ENCODE peak calls at places on chromosomes 13 and 19, in eight cellular contexts. K is AG04449, N is NB4, O is vagina, Y is heart right ventricle, I is AG10803, P is neural progenitor cell, B is brain microvascular endothelial cell. A is an unnamed sample.

GRCh38 chr13:51000576-51001260 is 91.1 kb downstream of the RNASEH2B start:
- DNase-seq in K (no peak), N (no peak), O (peak), Y (no peak), I (peak), P (no peak), B (no peak), A (peak)

GRCh38 chr13:71979616-71980015 is 112.6 kb upstream of the DACH1 start:
- DNase-seq in K (no peak), N (peak), O (no peak), Y (no peak), I (no peak), P (peak), B (peak), A (peak)

GRCh38 chr19:13095934-13096890 is 6.4 kb downstream of the LYL1 start:
- DNase-seq in K (no peak), N (peak), O (no peak), Y (no peak), I (no peak), P (peak), B (no peak), A (no peak)

GRCh38 chr19:14023404-14024235 is 4.3 kb upstream of the RLN3 start:
- DNase-seq in K (no peak), N (peak), O (no peak), Y (peak), I (peak), P (peak), B (peak), A (peak)

GRCh38 chr13:36166051-36166450 is 34.9 kb upstream of the DCLK1 start:
- DNase-seq in K (no peak), N (no peak), O (no peak), Y (no peak), I (no peak), P (no peak), B (no peak), A (no peak)

GRCh38 chr13:107681611-107682010 is 533.7 kb downstream of the LIG4 start:
- DNase-seq in K (no peak), N (no peak), O (no peak), Y (no peak), I (no peak), P (no peak), B (no peak), A (no peak)

GRCh38 chr13:48505597-48506091 is 27.2 kb downstream of the RCBTB2 start:
- DNase-seq in K (no peak), N (peak), O (no peak), Y (peak), I (peak), P (no peak), B (no peak), A (no peak)

GRCh38 chr19:55283548-55284393 is at the start of gene BRSK1:
- DNase-seq in K (no peak), N (no peak), O (no peak), Y (peak), I (peak), P (peak), B (peak), A (peak)

GRCh38 chr19:8451377-8451776 is 6.6 kb downstream of the HNRNPM start:
- DNase-seq in K (no peak), N (no peak), O (no peak), Y (no peak), I (no peak), P (no peak), B (no peak), A (no peak)

GRCh38 chr13:46134961-46135522 is 30.2 kb upstream of the CPB2 start:
- DNase-seq in K (no peak), N (no peak), O (no peak), Y (no peak), I (no peak), P (peak), B (no peak), A (no peak)

GRCh38 chr19:1455336-1456120 is 5.6 kb downstream of the APC2 start:
- DNase-seq in K (no peak), N (no peak), O (no peak), Y (no peak), I (peak), P (peak), B (peak), A (peak)

GRCh38 chr13:98853791-98854191 is 101.3 kb upstream of the SLC15A1 start:
- DNase-seq in K (peak), N (no peak), O (no peak), Y (no peak), I (peak), P (no peak), B (peak), A (peak)

GRCh38 chr19:39469036-39469435 is 11.6 kb upstream of the TIMM50 start:
- DNase-seq in K (no peak), N (no peak), O (no peak), Y (no peak), I (no peak), P (no peak), B (no peak), A (no peak)

GRCh38 chr13:24022568-24022967 is 125.3 kb upstream of the C1QTNF9B start:
- DNase-seq in K (no peak), N (no peak), O (no peak), Y (no peak), I (no peak), P (no peak), B (no peak), A (peak)

GRCh38 chr19:17873661-17874422 is 2.1 kb downstream of the SLC5A5 start:
- DNase-seq in K (no peak), N (peak), O (no peak), Y (no peak), I (no peak), P (peak), B (no peak), A (no peak)

GRCh38 chr13:40490086-40490723 is 176.2 kb downstream of the FOXO1 start:
- DNase-seq in K (no peak), N (peak), O (no peak), Y (no peak), I (no peak), P (no peak), B (no peak), A (no peak)

GRCh38 chr19:16400911-16401675 is 70.7 kb downstream of the EPS15L1 start:
- DNase-seq in K (no peak), N (no peak), O (no peak), Y (no peak), I (peak), P (no peak), B (no peak), A (no peak)

GRCh38 chr19:28358604-28359003 is 854.3 kb downstream of the UQCRFS1 start:
- DNase-seq in K (no peak), N (no peak), O (no peak), Y (no peak), I (no peak), P (peak), B (no peak), A (no peak)

GRCh38 chr19:1254530-1255185 is 6.3 kb downstream of the MIDN start:
- DNase-seq in K (no peak), N (no peak), O (no peak), Y (no peak), I (no peak), P (no peak), B (no peak), A (no peak)

GRCh38 chr19:45499196-45500180 is 1.2 kb downstream of the PPM1N start:
- DNase-seq in K (no peak), N (peak), O (no peak), Y (no peak), I (peak), P (peak), B (no peak), A (no peak)

GRCh38 chr13:45847554-45848224 is 3.9 kb downstream of the SIAH3 start:
- DNase-seq in K (no peak), N (peak), O (no peak), Y (no peak), I (no peak), P (no peak), B (peak), A (peak)

GRCh38 chr19:33286899-33287298 is 15.4 kb downstream of the CEBPA start:
- DNase-seq in K (no peak), N (no peak), O (no peak), Y (no peak), I (no peak), P (no peak), B (no peak), A (no peak)

GRCh38 chr13:20544186-20544914 is 18.7 kb upstream of the CRYL1 start:
- DNase-seq in K (no peak), N (peak), O (no peak), Y (no peak), I (no peak), P (no peak), B (no peak), A (no peak)

GRCh38 chr13:31064636-31065035 is 97.1 kb downstream of the HSPH1 start:
- DNase-seq in K (no peak), N (no peak), O (no peak), Y (no peak), I (no peak), P (no peak), B (no peak), A (no peak)

GRCh38 chr19:28606269-28607032 is 606.5 kb downstream of the UQCRFS1 start:
- DNase-seq in K (no peak), N (peak), O (peak), Y (no peak), I (no peak), P (no peak), B (no peak), A (no peak)

GRCh38 chr19:595326-596262 is 5.9 kb downstream of the HCN2 start:
- DNase-seq in K (no peak), N (no peak), O (no peak), Y (no peak), I (no peak), P (peak), B (no peak), A (no peak)

GRCh38 chr19:48365602-48366001 is 1.4 kb downstream of the SYNGR4 start:
- DNase-seq in K (no peak), N (no peak), O (no peak), Y (no peak), I (no peak), P (no peak), B (no peak), A (no peak)

GRCh38 chr13:63299995-63300394 is 1884.3 kb upstream of the PCDH20 start:
- DNase-seq in K (no peak), N (no peak), O (no peak), Y (no peak), I (no peak), P (peak), B (no peak), A (no peak)

GRCh38 chr13:110964229-110965037 is 49.6 kb upstream of the ANKRD10 start:
- DNase-seq in K (no peak), N (no peak), O (no peak), Y (no peak), I (no peak), P (no peak), B (no peak), A (no peak)

GRCh38 chr19:10379880-10380310 is 477 bp downstream of the TYK2 start:
- DNase-seq in K (no peak), N (no peak), O (no peak), Y (no peak), I (no peak), P (no peak), B (no peak), A (no peak)

GRCh38 chr19:51689751-51690358 is 3.3 kb upstream of the SPACA6 start:
- DNase-seq in K (no peak), N (no peak), O (no peak), Y (peak), I (peak), P (peak), B (peak), A (peak)

GRCh38 chr19:4210166-4210731 is 19.1 kb upstream of the EBI3 start:
- DNase-seq in K (no peak), N (no peak), O (no peak), Y (no peak), I (no peak), P (no peak), B (no peak), A (no peak)

GRCh38 chr19:7975037-7975436 is 30.4 kb downstream of the ELAVL1 start:
- DNase-seq in K (no peak), N (no peak), O (no peak), Y (peak), I (no peak), P (no peak), B (no peak), A (no peak)

GRCh38 chr13:76210262-76210661 is 574.1 kb downstream of the LMO7 start:
- DNase-seq in K (no peak), N (no peak), O (no peak), Y (peak), I (no peak), P (no peak), B (peak), A (no peak)

GRCh38 chr13:49641810-49642291 is 13.5 kb downstream of the ARL11 start:
- DNase-seq in K (peak), N (peak), O (no peak), Y (peak), I (peak), P (no peak), B (peak), A (peak)

GRCh38 chr19:36775768-36776167 is 3.2 kb upstream of the ZNF850 start:
- DNase-seq in K (no peak), N (no peak), O (no peak), Y (peak), I (no peak), P (no peak), B (no peak), A (no peak)
- H3K4me3 ChIP-seq in K (no peak), N (no peak), O (peak), Y (peak), I (no peak), P (no peak), B (peak), A (no peak)

GRCh38 chr13:113211774-113212173 is 2.4 kb downstream of the CUL4A start:
- DNase-seq in K (no peak), N (peak), O (no peak), Y (no peak), I (no peak), P (peak), B (no peak), A (no peak)
- TF ChIP-seq CTCF in K (no peak), N (peak), O (no peak), Y (no peak), I (peak), P (peak), B (peak), A (no peak)

GRCh38 chr13:97222934-97223710 is 989 bp downstream of the MBNL2 start:
- DNase-seq in K (no peak), N (no peak), O (no peak), Y (no peak), I (peak), P (peak), B (no peak), A (no peak)
- H3K4me3 ChIP-seq in K (peak), N (peak), O (peak), Y (peak), I (peak), P (peak), B (peak), A (peak)

GRCh38 chr13:80430561-80430960 is 89.6 kb upstream of the SPRY2 start:
- DNase-seq in K (no peak), N (no peak), O (no peak), Y (no peak), I (no peak), P (no peak), B (no peak), A (no peak)
- TF ChIP-seq CTCF in K (no peak), N (no peak), O (no peak), Y (no peak), I (no peak), P (no peak), B (no peak), A (no peak)

GRCh38 chr13:74575729-74576125 is 441.5 kb upstream of the KLF12 start:
- DNase-seq in K (no peak), N (peak), O (no peak), Y (peak), I (peak), P (peak), B (peak), A (peak)
- H3K4me3 ChIP-seq in K (peak), N (no peak), O (peak), Y (peak), I (peak), P (peak), B (peak), A (peak)

GRCh38 chr13:27997904-27998522 is 9.5 kb upstream of the URAD start:
- DNase-seq in K (no peak), N (peak), O (no peak), Y (peak), I (peak), P (peak), B (peak), A (peak)
- TF ChIP-seq CTCF in K (peak), N (peak), O (no peak), Y (peak), I (peak), P (peak), B (peak), A (peak)

DNA sequence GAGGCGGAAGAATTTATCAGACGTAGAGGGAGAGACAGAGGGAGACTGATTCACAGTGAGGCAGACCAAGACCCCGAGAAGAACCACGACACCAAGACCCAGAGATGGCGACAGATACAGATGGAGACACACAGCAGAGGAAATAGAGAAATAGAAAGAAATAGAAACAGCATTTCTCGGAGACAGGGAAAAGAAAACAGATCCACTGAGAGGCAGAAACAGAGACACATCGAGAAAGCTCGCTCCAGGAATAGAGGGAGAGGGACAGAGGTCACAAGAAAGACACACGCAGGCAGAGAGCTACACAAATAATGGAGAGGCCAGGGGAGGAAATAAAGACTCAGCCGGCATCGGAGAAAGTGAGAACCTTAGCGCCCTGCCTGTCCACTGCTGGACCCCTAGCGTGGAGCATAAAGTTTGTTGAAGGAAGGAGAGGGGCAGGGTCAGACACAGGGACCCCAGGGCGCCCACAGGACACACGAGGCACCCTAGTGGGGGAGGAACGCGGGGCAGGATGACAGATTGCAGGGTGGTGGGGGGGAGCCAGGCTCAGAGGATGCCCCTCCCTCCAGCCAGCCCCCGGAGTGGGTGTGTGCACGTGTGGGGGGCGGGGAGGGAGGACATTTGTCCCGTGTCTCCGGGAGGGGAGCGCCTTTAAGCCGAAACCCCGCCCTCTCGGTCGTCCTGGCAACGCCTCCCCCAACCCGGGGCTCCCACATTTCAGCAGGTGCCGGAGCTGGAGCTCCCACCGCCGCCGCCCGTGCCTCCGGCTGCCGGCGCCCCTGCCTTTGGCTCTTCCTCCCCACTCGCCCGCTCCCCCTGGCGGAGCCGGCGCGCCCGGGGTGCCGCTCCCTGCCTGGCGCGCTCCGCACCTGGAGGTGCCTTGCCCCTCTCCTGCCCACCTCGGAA is at the start of gene PRKCG:
- DNase-seq in K (no peak), N (peak), O (no peak), Y (no peak), I (no peak), P (peak), B (no peak), A (no peak)
- H3K4me3 ChIP-seq in K (peak), N (no peak), O (peak), Y (peak), I (peak), P (peak), B (peak), A (peak)